ENCODE peak calls at places on chromosomes 6 and 20, in six cellular contexts. Y is hippocampal formation; Q is GM10248; M is foreskin keratinocyte; P is left lobe of liver; U is stimulated activated CD4-positive, alpha-beta T cell treated with anti-CD3 and anti-CD28 coated beads, Interleukin-1b, Interleukin-23, amount 100 ng/mL, for 1 hour. W is an unnamed sample.

GRCh38 chr20:24779886-24780285 is 169.2 kb upstream of the CST7 start:
- DNase-seq in U (no peak), Q (no peak), Y (no peak), P (no peak), M (no peak), W (no peak)

GRCh38 chr6:135506270-135506997 is 8.9 kb upstream of the AHI1 start:
- DNase-seq in Y (no peak), Q (peak), P (no peak), U (no peak), M (peak), W (peak)

GRCh38 chr6:106125925-106126435 is 39.8 kb downstream of the PRDM1 start:
- DNase-seq in P (no peak), U (no peak), M (no peak), Y (no peak), Q (peak), W (no peak)

GRCh38 chr6:164838068-164838615 is 471.3 kb downstream of the C6orf118 start:
- DNase-seq in U (no peak), Y (no peak), P (no peak), M (no peak), Q (no peak), W (no peak)

GRCh38 chr20:21559305-21559704 is 45.4 kb upstream of the NKX2-2 start:
- DNase-seq in M (no peak), Q (peak), U (no peak), P (no peak), Y (no peak), W (no peak)

GRCh38 chr6:107616776-107617175 is 126.9 kb downstream of the SOBP start:
- DNase-seq in Q (no peak), Y (no peak), U (no peak), M (no peak), P (no peak), W (no peak)

GRCh38 chr20:32336918-32337347 is 21.2 kb upstream of the ASXL1 start:
- DNase-seq in Q (no peak), P (no peak), Y (no peak), M (no peak), U (no peak), W (peak)

GRCh38 chr6:68710496-68710895 is 75.4 kb downstream of the ADGRB3 start:
- DNase-seq in M (no peak), U (no peak), Y (peak), P (no peak), Q (no peak), W (no peak)

GRCh38 chr6:106309024-106309423 is 16.5 kb downstream of the ATG5 start:
- DNase-seq in P (no peak), M (no peak), Q (no peak), U (no peak), Y (no peak), W (no peak)

GRCh38 chr6:11921017-11921438 is 91.1 kb upstream of the HIVEP1 start:
- DNase-seq in Q (no peak), U (no peak), Y (no peak), P (no peak), M (peak), W (no peak)

GRCh38 chr6:125949069-125949468 is 7.5 kb upstream of the HINT3 start:
- DNase-seq in Q (no peak), P (no peak), M (no peak), Y (no peak), U (no peak), W (no peak)

GRCh38 chr6:168884646-168885086 is 369.0 kb downstream of the THBS2 start:
- DNase-seq in U (peak), Y (peak), M (peak), Q (peak), P (peak), W (peak)

GRCh38 chr6:6723792-6724318 is 135.3 kb downstream of the LY86 start:
- DNase-seq in Q (no peak), Y (no peak), P (no peak), M (no peak), U (no peak), W (no peak)

GRCh38 chr20:32879538-32879937 is 20.8 kb downstream of the EFCAB8 start:
- DNase-seq in U (no peak), Y (no peak), M (no peak), P (no peak), Q (no peak), W (no peak)

W was measured in OCI-LY7.